ENCODE peak calls at places on chromosomes 11 and 22, in nine cellular contexts. I is fibroblast of pulmonary artery; E is stimulated activated effector memory CD8-positive, alpha-beta T cell treated with anti-CD3 and anti-CD28 coated beads, Interleukin-12 subunit alpha, Interleukin-12 subunit beta, amount 100 ng/mL, for 72 hours; P is mucosa of descending colon; O is AG10803; Z is iPS DF 6.9; V is memory B cell; K is left lobe of liver; C is HEK293T. S is an unnamed sample.

GRCh38 chr22:49006207-49007012 is 821.3 kb downstream of the BRD1 start:
- DNase-seq in C (no peak), E (peak), K (peak), V (no peak), I (no peak), O (no peak), P (no peak), Z (no peak), S (no peak)

GRCh38 chr11:20342347-20343279 is 20.9 kb upstream of the HTATIP2 start:
- DNase-seq in Z (peak), V (no peak), K (no peak), E (no peak), C (no peak), P (no peak), I (no peak), O (no peak), S (no peak)

GRCh38 chr11:130178992-130179391 is 19.4 kb downstream of the ST14 start:
- DNase-seq in Z (no peak), I (no peak), O (no peak), K (no peak), P (no peak), E (no peak), C (no peak), V (no peak), S (no peak)

GRCh38 chr11:70252844-70253243 is 17.6 kb upstream of the PPFIA1 start:
- DNase-seq in Z (no peak), I (no peak), E (no peak), O (no peak), P (no peak), C (no peak), K (no peak), V (no peak), S (no peak)

GRCh38 chr11:1737080-1737757 is 13.2 kb downstream of the IFITM10 start:
- DNase-seq in Z (no peak), V (no peak), E (no peak), P (no peak), C (no peak), K (no peak), I (no peak), O (no peak), S (no peak)

GRCh38 chr11:97557399-97557798 is 1167.6 kb downstream of the JRKL start:
- DNase-seq in O (no peak), E (no peak), K (no peak), P (no peak), Z (no peak), V (no peak), I (peak), C (no peak), S (no peak)

GRCh38 chr11:65851083-65851579 is 6.8 kb downstream of the CFL1 start:
- DNase-seq in Z (no peak), K (no peak), O (no peak), I (no peak), C (peak), P (peak), E (peak), V (no peak), S (no peak)

GRCh38 chr11:206516-207212 is 535 bp downstream of the BET1L start:
- DNase-seq in C (peak), Z (no peak), K (no peak), E (no peak), O (peak), I (no peak), V (no peak), P (peak), S (peak)

GRCh38 chr11:74694136-74694535 is 37.1 kb downstream of the CHRDL2 start:
- DNase-seq in E (no peak), P (no peak), O (peak), C (no peak), Z (no peak), V (no peak), I (no peak), K (no peak), S (no peak)

GRCh38 chr11:112097734-112098528 is 11.3 kb downstream of the SDHD start:
- DNase-seq in I (no peak), C (no peak), O (no peak), E (no peak), Z (no peak), P (no peak), V (no peak), K (no peak), S (no peak)

GRCh38 chr11:72326151-72326842 is 82.3 kb upstream of the PHOX2A start:
- DNase-seq in K (no peak), C (no peak), I (peak), E (no peak), V (no peak), P (no peak), O (peak), Z (no peak), S (no peak)

GRCh38 chr11:86115542-86116385 is 46.9 kb upstream of the PICALM start:
- DNase-seq in K (no peak), E (no peak), I (peak), O (no peak), Z (no peak), P (no peak), V (no peak), C (no peak), S (no peak)

GRCh38 chr22:34639911-34640310 is 426.0 kb upstream of the ISX start:
- DNase-seq in Z (no peak), I (no peak), P (no peak), C (no peak), K (no peak), O (no peak), E (no peak), V (no peak), S (no peak)

S was measured in Peyer's patch.